ENCODE peak calls at places on chromosome 15, in nine cellular contexts. T is astrocyte, C is GM06990, Y is GM23338, K is upper lobe of left lung, J is fibroblast of mammary gland, Z is endothelial cell, Q is fibroblast of villous mesenchyme, F is pancreas. V is an unnamed sample.

GRCh38 chr15:51842852-51843737 is 13.6 kb downstream of the TMOD3 start:
- DNase-seq in T (peak; percentile 71), C (no peak), Y (no peak), K (no peak), J (peak; percentile 51), Z (no peak), Q (peak; percentile 39), F (no peak), V (no peak)

GRCh38 chr15:90585863-90586262 is 56.1 kb downstream of the CRTC3 start:
- DNase-seq in T (peak; percentile 62), C (no peak), Y (no peak), K (no peak), J (peak; percentile 80), Z (no peak), Q (peak; percentile 40), F (no peak), V (no peak)

GRCh38 chr15:91965501-91966180 is 112.1 kb downstream of the SLCO3A1 start:
- DNase-seq in T (peak; percentile 66), C (no peak), Y (no peak), K (no peak), J (peak; percentile 63), Z (no peak), Q (no peak), F (no peak), V (no peak)

GRCh38 chr15:87487484-87487883 is 769.1 kb downstream of the NTRK3 start:
- DNase-seq in T (no peak), C (no peak), Y (no peak), K (no peak), J (no peak), Z (no peak), Q (no peak), F (no peak), V (no peak)

GRCh38 chr15:88657326-88658069 is 18.7 kb downstream of the ISG20 start:
- DNase-seq in T (no peak), C (no peak), Y (peak; percentile 76), K (no peak), J (peak; percentile 59), Z (peak; percentile 58), Q (peak; percentile 54), F (peak; percentile 27), V (no peak)

GRCh38 chr15:55357774-55358173 is 38.8 kb downstream of the PIGB start:
- DNase-seq in T (peak; percentile 77), C (no peak), Y (no peak), K (no peak), J (peak; percentile 78), Z (no peak), Q (peak; percentile 79), F (no peak), V (no peak)

GRCh38 chr15:75229191-75230015 is 27.7 kb downstream of the C15orf39 start:
- DNase-seq in T (peak; percentile 25), C (no peak), Y (no peak), K (no peak), J (peak; percentile 15), Z (no peak), Q (no peak), F (no peak), V (no peak)

GRCh38 chr15:76576526-76577279 is 240.1 kb downstream of the ISL2 start:
- DNase-seq in T (peak; percentile 70), C (no peak), Y (no peak), K (no peak), J (peak; percentile 43), Z (no peak), Q (peak; percentile 65), F (peak; percentile 17), V (no peak)

GRCh38 chr15:29997499-29997898 is 85.3 kb upstream of the GOLGA8J start:
- DNase-seq in T (no peak), C (no peak), Y (no peak), K (no peak), J (no peak), Z (no peak), Q (no peak), F (no peak), V (no peak)

GRCh38 chr15:48954538-48954937 is 9.2 kb downstream of the SHC4 start:
- DNase-seq in T (peak; percentile 52), C (no peak), Y (peak; percentile 73), K (no peak), J (no peak), Z (no peak), Q (no peak), F (no peak), V (no peak)

DNA sequence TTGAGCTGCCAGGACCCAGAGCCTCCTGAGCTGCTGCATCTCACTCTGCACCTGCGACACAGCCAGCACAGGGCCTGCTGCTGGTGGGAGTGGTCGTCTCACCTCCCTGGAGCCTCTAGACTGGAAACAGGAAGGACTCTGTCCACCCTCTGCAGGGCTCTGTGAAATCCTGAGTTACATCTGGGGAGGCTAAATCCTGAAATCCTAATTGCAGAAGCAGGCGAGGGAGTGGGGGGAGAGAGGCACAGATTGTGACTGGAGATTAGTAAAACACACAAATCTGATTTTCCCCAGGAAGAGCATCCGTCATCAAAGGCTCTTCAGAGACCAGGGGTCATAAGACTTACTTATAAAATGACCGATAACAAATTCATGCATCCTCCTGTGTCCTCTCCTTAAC is 31.6 kb upstream of the GABRG3 start:
- DNase-seq in T (no peak), C (no peak), Y (no peak), K (no peak), J (no peak), Z (no peak), Q (no peak), F (no peak), V (peak; percentile 65)
- TF ChIP-seq CTCF in T (no peak), C (no peak), Y (no peak), K (no peak), J (no peak), Z (no peak), Q (no peak), F (no peak), V (no peak)

GRCh38 chr15:59632714-59633113 is 21.1 kb downstream of the GCNT3 start:
- DNase-seq in T (no peak), C (no peak), Y (peak; percentile 88), K (no peak), J (peak; percentile 5), Z (peak; percentile 41), Q (no peak), F (no peak), V (no peak)
- TF ChIP-seq CTCF in T (peak; percentile 15), C (no peak), Y (peak; percentile 55), K (no peak), J (peak; percentile 52), Z (peak; percentile 24), Q (peak; percentile 47), F (no peak), V (peak; percentile 22)

DNA sequence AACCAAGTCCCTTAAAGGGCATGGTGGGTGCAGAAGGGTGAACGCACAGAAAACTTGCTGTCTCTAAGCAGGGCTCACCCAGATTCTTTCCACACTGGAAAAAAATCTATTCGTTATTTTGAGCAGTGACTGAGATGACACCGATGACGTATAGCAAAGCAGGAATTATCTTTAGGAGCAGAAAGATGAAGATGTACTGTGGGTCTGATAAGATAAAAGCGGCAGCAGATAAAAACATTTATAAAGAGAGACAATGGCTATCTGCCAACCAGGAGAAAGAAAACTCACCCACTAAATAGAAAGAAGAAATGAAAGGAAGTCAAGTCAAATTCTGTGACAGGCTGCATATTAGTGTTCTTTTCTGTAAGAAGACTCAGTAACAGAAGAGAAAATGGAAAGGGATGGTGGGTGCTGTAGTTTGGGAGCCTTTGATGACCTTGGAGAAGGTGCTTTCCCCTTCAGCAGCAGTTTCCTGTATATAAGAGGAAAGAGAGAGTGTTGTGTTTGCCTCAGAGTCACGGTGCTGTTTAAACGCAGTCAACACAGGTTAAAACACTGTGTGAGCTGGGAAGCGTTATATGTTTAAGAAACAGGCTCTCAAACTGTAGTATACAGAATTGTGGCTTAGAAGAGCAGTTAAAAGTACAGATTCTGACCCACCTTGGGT is 111.6 kb downstream of the AQP9 start:
- DNase-seq in T (no peak), C (no peak), Y (no peak), K (no peak), J (no peak), Z (no peak), Q (no peak), F (no peak), V (no peak)
- TF ChIP-seq CTCF in T (no peak), C (no peak), Y (no peak), K (no peak), J (no peak), Z (no peak), Q (no peak), F (no peak), V (no peak)

GRCh38 chr15:32030795-32031194 is 480 bp downstream of the CHRNA7 start:
- DNase-seq in T (no peak), C (peak; percentile 10), Y (peak; percentile 44), K (no peak), J (no peak), Z (no peak), Q (no peak), F (no peak), V (no peak)

GRCh38 chr15:32029862-32030781 is at the start of gene CHRNA7:
- DNase-seq in T (peak; percentile 4), C (peak; percentile 80), Y (peak; percentile 86), K (peak; percentile 91), J (peak; percentile 10), Z (peak; percentile 72), Q (no peak), F (peak; percentile 77), V (peak; percentile 27)

GRCh38 chr15:32033186-32033890 is 3.0 kb downstream of the CHRNA7 start:
- DNase-seq in T (no peak), C (no peak), Y (no peak), K (no peak), J (no peak), Z (no peak), Q (no peak), F (peak; percentile 20), V (no peak)

GRCh38 chr15:32028921-32029320 is 1.4 kb upstream of the CHRNA7 start:
- DNase-seq in T (no peak), C (no peak), Y (peak; percentile 80), K (no peak), J (no peak), Z (peak; percentile 59), Q (no peak), F (no peak), V (no peak)

DNA sequence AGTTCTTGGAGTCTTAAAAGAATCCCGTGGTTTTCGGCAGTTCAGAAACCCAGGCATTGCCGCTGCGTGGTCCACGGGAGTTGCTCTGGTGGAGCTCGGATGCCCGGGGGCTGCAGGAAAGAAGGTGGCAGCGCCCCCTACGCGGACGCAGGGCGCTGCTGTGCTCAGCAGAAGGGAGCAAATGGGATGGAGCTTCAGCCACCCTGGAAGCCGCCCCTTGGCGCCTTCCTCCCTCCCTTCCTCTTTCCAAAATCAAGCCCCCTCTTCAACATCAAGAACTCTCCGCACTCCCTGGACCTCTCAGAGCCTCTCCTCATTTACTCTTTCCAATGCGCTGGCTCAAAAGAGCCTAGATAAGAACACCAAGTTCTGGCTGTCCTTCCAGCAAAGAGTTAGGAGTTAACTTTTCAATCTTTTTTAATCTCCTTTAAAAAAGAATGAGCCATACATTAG is 880 bp upstream of the CHRNA7 start:
- DNase-seq in T (no peak), C (peak; percentile 22), Y (peak; percentile 75), K (peak; percentile 58), J (no peak), Z (peak; percentile 67), Q (no peak), F (no peak), V (no peak)
- TF ChIP-seq CTCF in T (peak; percentile 24), C (peak; percentile 34), Y (peak; percentile 61), K (no peak), J (no peak), Z (no peak), Q (no peak), F (peak; percentile 25), V (peak; percentile 71)

DNA sequence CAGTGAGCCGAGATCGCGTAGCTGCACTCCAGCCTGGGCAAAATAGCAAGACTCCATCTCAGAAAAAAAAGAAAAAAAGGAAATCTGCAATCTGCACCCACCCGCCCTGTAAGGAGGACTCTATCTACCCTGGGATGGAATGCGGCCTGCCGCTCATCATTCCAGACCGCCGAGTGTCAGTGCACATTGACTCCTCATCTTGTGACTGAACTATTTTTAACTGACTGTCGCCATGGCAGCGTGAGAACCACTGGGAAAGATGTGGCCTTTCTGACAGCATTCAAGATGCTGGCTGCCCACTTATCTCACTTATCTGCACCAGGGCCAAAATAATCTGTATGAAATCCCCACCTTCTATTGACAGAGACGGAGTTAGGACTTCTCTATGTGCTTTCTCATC is 38.8 kb upstream of the ANKRD34C start:
- DNase-seq in T (no peak), C (no peak), Y (no peak), K (no peak), J (no peak), Z (no peak), Q (no peak), F (no peak), V (no peak)
- TF ChIP-seq CTCF in T (no peak), C (no peak), Y (no peak), K (no peak), J (no peak), Z (no peak), Q (no peak), F (no peak), V (no peak)

V was measured in D721Med.